ENCODE peak calls at places on chromosomes 13 and 19, in seven cellular contexts. C is psoas muscle; N is pancreas; Y is CD8-positive, alpha-beta memory T cell; V is mesendoderm; P is uterus; G is tibial artery. I is an unnamed sample.

GRCh38 chr13:59710995-59711701 is 452.6 kb downstream of the DIAPH3 start:
- DNase-seq in C (no peak), N (no peak), Y (no peak), V (no peak), P (no peak), G (no peak), I (no peak)

GRCh38 chr19:10835089-10835753 is 791 bp downstream of the TMED1 start:
- DNase-seq in C (peak; percentile 49), N (peak; percentile 87), Y (no peak), V (no peak), P (no peak), G (no peak), I (no peak)

GRCh38 chr13:43414111-43414510 is 372.7 kb downstream of the ENOX1 start:
- DNase-seq in C (no peak), N (no peak), Y (no peak), V (no peak), P (no peak), G (no peak), I (no peak)

GRCh38 chr13:101499406-101499805 is 46.9 kb downstream of the ITGBL1 start:
- DNase-seq in C (no peak), N (no peak), Y (no peak), V (no peak), P (no peak), G (no peak), I (no peak)

GRCh38 chr13:22938576-22938975 is 242.2 kb upstream of the SGCG start:
- DNase-seq in C (no peak), N (peak; percentile 62), Y (no peak), V (no peak), P (no peak), G (no peak), I (no peak)

GRCh38 chr13:99355267-99356215 is 48.3 kb upstream of the GPR183 start:
- DNase-seq in C (no peak), N (no peak), Y (peak; percentile 53), V (no peak), P (no peak), G (no peak), I (no peak)

GRCh38 chr19:35557539-35558399 is 5.7 kb downstream of the ATP4A start:
- DNase-seq in C (peak; percentile 68), N (peak; percentile 90), Y (no peak), V (peak; percentile 96), P (peak; percentile 44), G (no peak), I (peak; percentile 77)

GRCh38 chr19:4633140-4633967 is 6.0 kb upstream of the TNFAIP8L1 start:
- DNase-seq in C (peak; percentile 50), N (no peak), Y (peak; percentile 63), V (peak; percentile 94), P (no peak), G (no peak), I (peak; percentile 54)

GRCh38 chr13:38688674-38689073 is 1.8 kb downstream of the FREM2 start:
- DNase-seq in C (no peak), N (peak; percentile 87), Y (no peak), V (no peak), P (no peak), G (no peak), I (no peak)

GRCh38 chr13:112966776-112967175 is 2.2 kb upstream of the MCF2L start:
- DNase-seq in C (no peak), N (peak; percentile 50), Y (no peak), V (no peak), P (no peak), G (peak; percentile 37), I (no peak)

GRCh38 chr13:95246292-95247082 is 54.8 kb downstream of the ABCC4 start:
- DNase-seq in C (no peak), N (no peak), Y (no peak), V (no peak), P (no peak), G (no peak), I (no peak)

GRCh38 chr13:40221460-40222201 is 444.8 kb downstream of the FOXO1 start:
- DNase-seq in C (no peak), N (no peak), Y (peak; percentile 70), V (no peak), P (peak; percentile 38), G (no peak), I (no peak)

GRCh38 chr13:36447501-36447900 is 15.2 kb downstream of the CCNA1 start:
- DNase-seq in C (no peak), N (no peak), Y (no peak), V (no peak), P (peak; percentile 57), G (no peak), I (no peak)

GRCh38 chr13:70995338-70995737 is 871.7 kb downstream of the DACH1 start:
- DNase-seq in C (no peak), N (no peak), Y (no peak), V (peak; percentile 21), P (no peak), G (no peak), I (no peak)

GRCh38 chr13:74329978-74330377 is 195.8 kb upstream of the KLF12 start:
- DNase-seq in C (no peak), N (no peak), Y (no peak), V (no peak), P (no peak), G (no peak), I (no peak)

GRCh38 chr13:45847554-45848224 is 3.9 kb downstream of the SIAH3 start:
- DNase-seq in C (peak; percentile 22), N (no peak), Y (peak; percentile 74), V (no peak), P (no peak), G (no peak), I (no peak)

GRCh38 chr19:47445937-47446402 is 25.7 kb downstream of the SLC8A2 start:
- DNase-seq in C (peak; percentile 40), N (peak; percentile 75), Y (peak; percentile 79), V (no peak), P (peak; percentile 71), G (no peak), I (no peak)

GRCh38 chr19:19711934-19712828 is 20.7 kb downstream of the ZNF14 start:
- DNase-seq in C (no peak), N (no peak), Y (no peak), V (peak; percentile 19), P (no peak), G (no peak), I (no peak)

GRCh38 chr13:48571121-48571901 is 38.4 kb upstream of the RCBTB2 start:
- DNase-seq in C (no peak), N (no peak), Y (no peak), V (no peak), P (no peak), G (no peak), I (no peak)

GRCh38 chr13:80436571-80437169 is 95.7 kb upstream of the SPRY2 start:
- DNase-seq in C (no peak), N (no peak), Y (no peak), V (no peak), P (peak; percentile 22), G (no peak), I (no peak)

DNA sequence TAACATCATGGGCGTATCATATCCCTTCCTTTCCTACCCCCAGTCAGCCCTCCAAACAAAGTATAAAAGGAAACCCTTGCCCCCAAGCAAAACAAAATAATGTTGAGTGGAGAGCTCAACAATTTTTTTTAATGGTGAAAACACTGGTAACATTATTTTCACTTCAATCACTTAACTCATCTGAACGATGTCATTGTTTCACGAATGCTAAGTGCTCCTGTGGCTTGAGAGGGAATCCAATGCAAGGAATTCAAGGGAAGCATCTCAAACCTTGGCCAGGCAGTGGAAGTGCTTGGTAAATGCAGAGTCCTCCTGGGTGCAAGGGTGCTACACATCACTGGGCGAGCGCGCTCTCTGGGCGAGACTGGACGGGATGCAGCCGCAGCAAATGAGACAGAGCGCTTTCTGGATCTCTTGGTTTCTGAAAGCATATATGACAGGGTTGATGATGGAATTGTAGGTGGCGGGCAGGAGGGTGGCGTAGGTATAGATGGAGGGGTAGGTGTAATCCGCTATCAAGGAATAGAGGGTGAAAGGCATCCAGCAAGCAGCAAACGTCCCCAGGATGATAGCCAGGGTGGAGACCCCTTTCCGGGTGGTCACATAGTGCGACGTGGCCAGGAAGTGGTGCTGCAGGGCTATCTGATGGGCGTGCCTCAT is 2.0 kb downstream of the GPR12 start:
- DNase-seq in C (no peak), N (no peak), Y (no peak), V (no peak), P (no peak), G (no peak), I (no peak)
- H3K27me3 ChIP-seq in C (peaks cover 12% of the 10 kb centered on the region), N (peaks cover 7% of the 10 kb centered on the region), Y (peaks cover 15% of the 10 kb centered on the region), V (peaks cover 31% of the 10 kb centered on the region), P (peaks cover 31% of the 10 kb centered on the region), G (peaks cover 49% of the 10 kb centered on the region), I (peaks cover 29% of the 10 kb centered on the region)

GRCh38 chr19:6264077-6264445 is 15.7 kb downstream of the MLLT1 start:
- DNase-seq in C (no peak), N (no peak), Y (no peak), V (peak; percentile 47), P (no peak), G (no peak), I (no peak)

GRCh38 chr19:6261883-6262282 is 17.9 kb downstream of the MLLT1 start:
- DNase-seq in C (no peak), N (no peak), Y (no peak), V (no peak), P (no peak), G (no peak), I (no peak)

GRCh38 chr19:6260912-6261636 is 18.7 kb downstream of the MLLT1 start:
- DNase-seq in C (no peak), N (no peak), Y (no peak), V (peak; percentile 66), P (no peak), G (no peak), I (peak; percentile 43)

GRCh38 chr19:6263306-6264076 is 16.3 kb downstream of the MLLT1 start:
- DNase-seq in C (no peak), N (no peak), Y (no peak), V (no peak), P (no peak), G (no peak), I (no peak)

GRCh38 chr19:6262519-6262918 is 17.3 kb downstream of the MLLT1 start:
- DNase-seq in C (no peak), N (no peak), Y (no peak), V (no peak), P (no peak), G (no peak), I (no peak)
- H3K4me3 ChIP-seq in C (no peak overlapping the region), N (no peak overlapping the region), Y (no peak overlapping the region), V (no peak overlapping the region), P (no peak overlapping the region), G (no peak overlapping the region), I (no peak overlapping the region)

DNA sequence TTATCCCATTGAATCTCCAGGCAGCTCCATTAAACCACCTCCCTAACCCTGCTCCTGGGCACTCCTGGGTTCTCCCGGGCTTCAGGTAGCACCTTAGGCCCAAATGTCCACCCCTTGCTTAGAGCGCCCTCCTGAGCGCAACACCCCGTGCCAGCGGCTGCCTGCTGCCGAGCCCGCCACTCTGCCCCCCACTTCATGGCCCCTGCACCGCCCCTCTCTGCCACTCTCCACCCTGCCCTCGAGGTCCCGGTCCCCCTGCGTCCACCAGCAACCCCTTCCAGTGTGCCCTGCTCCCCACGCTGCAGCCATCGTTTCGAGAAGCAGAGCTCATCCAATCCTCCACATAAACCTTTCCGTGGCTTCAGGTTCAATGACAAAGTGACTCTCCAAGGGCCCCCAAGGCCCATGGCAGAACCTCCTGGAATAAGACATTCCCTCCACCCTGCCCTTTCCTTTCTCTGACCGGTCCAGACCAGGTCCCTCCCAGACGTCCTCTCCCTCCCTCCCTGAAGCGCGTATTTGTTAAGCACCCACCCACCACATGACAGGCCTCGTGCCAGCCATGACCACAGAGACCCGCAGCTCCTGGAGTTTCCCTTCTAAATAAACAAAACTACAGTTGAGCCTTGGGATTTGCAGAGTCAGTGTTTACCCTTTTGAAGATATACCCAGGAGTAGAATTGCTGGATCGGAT is 66.6 kb downstream of the ARHGEF18 start:
- DNase-seq in C (no peak), N (peak; percentile 66), Y (no peak), V (no peak), P (no peak), G (no peak), I (no peak)
- H3K27ac ChIP-seq in C (no peak overlapping the region), N (peak overlapping the region; percentile 75), Y (no peak overlapping the region), V (no peak overlapping the region), P (no peak overlapping the region), G (no peak overlapping the region), I (no peak overlapping the region)

GRCh38 chr13:21171420-21171819 is 4.9 kb downstream of the SKA3 start:
- DNase-seq in C (no peak), N (no peak), Y (no peak), V (no peak), P (no peak), G (no peak), I (no peak)
- H3K27me3 ChIP-seq in C (no peaks in the 10 kb centered on the region), N (no peaks in the 10 kb centered on the region), Y (no peaks in the 10 kb centered on the region), V (no peaks in the 10 kb centered on the region), P (no peaks in the 10 kb centered on the region), G (no peaks in the 10 kb centered on the region), I (no peaks in the 10 kb centered on the region)